ENCODE peak calls at places on chromosome 7, in four cellular contexts. Y is NCI-H774, B is ureter, X is AML-193. T is an unnamed sample.

GRCh38 chr7:111460695-111461094 is 101.6 kb downstream of the IMMP2L start:
- DNase-seq in X (no peak), Y (no peak), B (no peak), T (no peak)

GRCh38 chr7:34851431-34851830 is 185.9 kb downstream of the DPY19L1 start:
- DNase-seq in X (no peak), B (no peak), Y (no peak), T (no peak)

GRCh38 chr7:128003179-128003578 is 28.1 kb downstream of the LRRC4 start:
- DNase-seq in B (no peak), Y (no peak), X (no peak), T (no peak)

GRCh38 chr7:124856299-124856888 is 73.2 kb downstream of the POT1 start:
- DNase-seq in X (no peak), Y (peak; percentile 2), B (no peak), T (no peak)

GRCh38 chr7:121803041-121803440 is 69.9 kb upstream of the PTPRZ1 start:
- DNase-seq in B (no peak), X (no peak), Y (no peak), T (no peak)

GRCh38 chr7:100437150-100438100 is 1.1 kb upstream of the PPP1R35 start:
- DNase-seq in B (no peak), X (no peak), Y (no peak), T (no peak)

GRCh38 chr7:121302214-121302745 is 26.5 kb upstream of the WNT16 start:
- DNase-seq in X (no peak), Y (no peak), B (no peak), T (no peak)

GRCh38 chr7:21945374-21946227 is at the start of gene CDCA7L:
- DNase-seq in X (peak; percentile 80), Y (peak; percentile 85), B (peak; percentile 57), T (no peak)